ENCODE peak calls at places on chromosomes 4 and X, in four cellular contexts. P, L, Y and U are unnamed samples.

GRCh38 chrX:134369576-134369975 is 90.4 kb upstream of the HPRT1 start:
- DNase-seq in P (no peak), L (no peak), Y (peak), U (no peak)

GRCh38 chr4:39237179-39237578 is 54.9 kb downstream of the WDR19 start:
- DNase-seq in P (no peak), L (no peak), Y (no peak), U (no peak)

GRCh38 chr4:24400537-24400936 is 183.8 kb downstream of the DHX15 start:
- DNase-seq in P (no peak), L (no peak), Y (no peak), U (no peak)

GRCh38 chr4:52788806-52789205 is 37.6 kb upstream of the ERVMER34-1 start:
- DNase-seq in P (no peak), L (no peak), Y (no peak), U (no peak)

GRCh38 chrX:132592880-132593279 is 104.0 kb upstream of the MBNL3 start:
- DNase-seq in P (no peak), L (no peak), Y (no peak), U (no peak)

GRCh38 chr4:172851534-172851933 is 317.1 kb upstream of the GALNT7 start:
- DNase-seq in P (no peak), L (no peak), Y (no peak), U (peak)

GRCh38 chr4:78002260-78002659 is 54.9 kb upstream of the FRAS1 start:
- DNase-seq in P (no peak), L (no peak), Y (no peak), U (no peak)

GRCh38 chr4:54192811-54193210 is 36.3 kb upstream of the PDGFRA start:
- DNase-seq in P (no peak), L (no peak), Y (no peak), U (no peak)

GRCh38 chr4:102610476-102610875 is 109.3 kb downstream of the NFKB1 start:
- DNase-seq in P (no peak), L (no peak), Y (no peak), U (no peak)

GRCh38 chrX:107290019-107290418 is 83.6 kb downstream of the DNAAF6 start:
- DNase-seq in P (no peak), L (no peak), Y (no peak), U (no peak)

GRCh38 chrX:680062-680461 is 49.5 kb downstream of the SHOX start:
- DNase-seq in P (no peak), L (no peak), Y (no peak), U (no peak)

GRCh38 chr4:30538794-30539193 is 181.4 kb upstream of the PCDH7 start:
- DNase-seq in P (no peak), L (no peak), Y (no peak), U (no peak)

GRCh38 chrX:128294198-128294597 is 242.0 kb upstream of the ACTRT1 start:
- DNase-seq in P (no peak), L (no peak), Y (no peak), U (no peak)

GRCh38 chrX:8724176-8724757 is 7.7 kb downstream of the ANOS1 start:
- DNase-seq in P (no peak), L (peak), Y (no peak), U (no peak)

GRCh38 chr4:1447676-1448588 is 41.7 kb upstream of the NKX1-1 start:
- DNase-seq in P (no peak), L (no peak), Y (no peak), U (no peak)

GRCh38 chr4:186554890-186555827 is at the start of gene MTNR1A:
- DNase-seq in P (no peak), L (peak), Y (no peak), U (no peak)

DNA sequence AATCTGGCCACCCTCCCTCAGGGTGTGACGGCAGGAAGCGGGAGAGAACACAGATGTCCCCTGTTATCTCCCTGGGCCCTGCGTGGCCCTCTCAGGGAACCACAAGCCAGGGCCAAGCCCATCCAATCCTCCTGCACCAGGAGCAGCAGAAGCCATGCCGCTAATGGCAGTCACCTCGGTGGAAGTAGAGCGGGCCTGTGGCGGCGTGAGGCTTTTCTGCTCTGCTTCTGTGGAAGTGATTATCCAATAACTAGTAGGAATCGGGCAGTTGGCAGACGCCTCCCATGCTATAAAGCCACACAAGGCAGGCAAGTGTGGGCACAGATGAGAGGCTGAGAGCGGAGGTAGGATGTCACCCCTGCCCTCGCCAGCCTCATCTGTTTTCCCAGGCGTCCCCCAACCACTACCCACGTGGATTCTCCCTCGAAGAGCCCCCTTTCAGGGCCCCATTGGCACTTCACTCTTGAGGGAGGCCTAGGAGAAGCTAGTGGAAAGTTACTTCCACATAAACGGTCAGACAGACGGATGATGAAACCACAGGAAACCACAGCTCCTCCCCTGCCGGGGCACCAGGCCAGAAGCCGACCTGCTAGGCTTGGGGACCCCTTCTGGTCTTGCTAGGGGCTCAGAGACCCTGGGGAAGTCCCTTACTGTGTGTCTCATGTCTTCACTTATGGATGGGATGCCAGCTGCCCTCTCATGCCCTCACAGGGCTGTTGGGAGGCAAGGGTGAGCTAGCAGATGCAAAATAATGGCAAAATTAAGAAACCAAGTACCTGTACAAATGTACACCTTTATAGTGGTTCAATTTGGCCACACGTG is 18.8 kb upstream of the TMSB4X start:
- DNase-seq in P (peak), L (no peak), Y (peak), U (peak)
- TF ChIP-seq ELK1 in P (no peak), L (no peak), Y (no peak), U (no peak)

GRCh38 chrX:71128166-71128833 is 9.9 kb downstream of the MED12 start:
- DNase-seq in P (no peak), L (no peak), Y (no peak), U (peak)
- TF ChIP-seq ELK1 in P (no peak), L (no peak), Y (no peak), U (no peak)

GRCh38 chrX:19699151-19699550 is 183.8 kb upstream of the MAP3K15 start:
- DNase-seq in P (no peak), L (no peak), Y (no peak), U (no peak)

GRCh38 chrX:19698691-19699090 is 183.4 kb upstream of the MAP3K15 start:
- DNase-seq in P (no peak), L (no peak), Y (no peak), U (no peak)

GRCh38 chrX:19697416-19697815 is 182.1 kb upstream of the MAP3K15 start:
- DNase-seq in P (no peak), L (peak), Y (no peak), U (peak)

GRCh38 chrX:19695884-19696283 is 180.6 kb upstream of the MAP3K15 start:
- DNase-seq in P (no peak), L (no peak), Y (no peak), U (no peak)

GRCh38 chrX:19698125-19698524 is 182.8 kb upstream of the MAP3K15 start:
- DNase-seq in P (no peak), L (no peak), Y (no peak), U (peak)
- TF ChIP-seq ELK1 in P (no peak), L (no peak), Y (no peak), U (no peak)

GRCh38 chr4:86362510-86362909 is 2.7 kb upstream of the MAPK10 start:
- DNase-seq in P (no peak), L (no peak), Y (no peak), U (no peak)

GRCh38 chr4:86368433-86368832 is 8.6 kb upstream of the MAPK10 start:
- DNase-seq in P (no peak), L (no peak), Y (no peak), U (no peak)

GRCh38 chr4:86366920-86367319 is 7.1 kb upstream of the MAPK10 start:
- DNase-seq in P (no peak), L (no peak), Y (no peak), U (no peak)

GRCh38 chr4:86367577-86367976 is 7.7 kb upstream of the MAPK10 start:
- DNase-seq in P (no peak), L (no peak), Y (no peak), U (no peak)
- TF ChIP-seq ELK1 in P (no peak), L (no peak), Y (no peak), U (no peak)